ENCODE peak calls at places on chromosomes 3 and 15, in four cellular contexts. O is fibroblast of villous mesenchyme, K is cardiac fibroblast, T is gastrocnemius medialis. X is an unnamed sample.

GRCh38 chr3:136932518-136932917 is 25.3 kb upstream of the IL20RB start:
- DNase-seq in O (peak), K (peak), T (no peak), X (no peak)

GRCh38 chr15:75840659-75841058 is 2.6 kb upstream of the UBE2Q2 start:
- DNase-seq in O (peak), K (peak), T (peak), X (no peak)

GRCh38 chr3:138038725-138039462 is 28.9 kb downstream of the CLDN18 start:
- DNase-seq in O (no peak), K (no peak), T (no peak), X (no peak)

GRCh38 chr3:58994746-58995330 is 55.0 kb downstream of the CFAP20DC start:
- DNase-seq in O (peak), K (peak), T (no peak), X (peak)

GRCh38 chr3:7086417-7086816 is 225.5 kb downstream of the GRM7 start:
- DNase-seq in O (no peak), K (no peak), T (no peak), X (no peak)

GRCh38 chr3:186209810-186210752 is 101.2 kb upstream of the ETV5 start:
- DNase-seq in O (peak), K (peak), T (peak), X (peak)

GRCh38 chr3:57397175-57398026 is 104.9 kb upstream of the ASB14 start:
- DNase-seq in O (peak), K (peak), T (peak), X (peak)

GRCh38 chr3:134527037-134527436 is 41.2 kb downstream of the CEP63 start:
- DNase-seq in O (no peak), K (peak), T (no peak), X (peak)

GRCh38 chr15:65410036-65410435 is 12.7 kb downstream of the IGDCC4 start:
- DNase-seq in O (no peak), K (no peak), T (no peak), X (no peak)

GRCh38 chr3:81352867-81353266 is 408.6 kb downstream of the GBE1 start:
- DNase-seq in O (peak), K (peak), T (no peak), X (no peak)

GRCh38 chr15:85179700-85180099 is 198.0 kb downstream of the PDE8A start:
- DNase-seq in O (no peak), K (no peak), T (no peak), X (no peak)

GRCh38 chr3:1007890-1008289 is 84.9 kb upstream of the CNTN6 start:
- DNase-seq in O (peak), K (peak), T (no peak), X (no peak)

GRCh38 chr3:34009480-34009844 is 211.0 kb downstream of the PDCD6IP start:
- DNase-seq in O (peak), K (peak), T (no peak), X (no peak)

GRCh38 chr15:60788514-60789091 is 309.7 kb upstream of the ICE2 start:
- DNase-seq in O (no peak), K (no peak), T (no peak), X (no peak)

GRCh38 chr3:11568503-11569155 is 75.1 kb downstream of the VGLL4 start:
- DNase-seq in O (peak), K (peak), T (peak), X (no peak)

GRCh38 chr3:105430460-105430859 is 63.8 kb downstream of the ALCAM start:
- DNase-seq in O (no peak), K (no peak), T (no peak), X (no peak)

GRCh38 chr3:132783152-132783551 is 60.9 kb upstream of the NPHP3 start:
- DNase-seq in O (no peak), K (peak), T (no peak), X (no peak)

GRCh38 chr3:115100806-115101205 is 46.3 kb downstream of the ZBTB20 start:
- DNase-seq in O (no peak), K (no peak), T (no peak), X (no peak)

GRCh38 chr3:115095236-115095635 is 51.9 kb downstream of the ZBTB20 start:
- DNase-seq in O (no peak), K (no peak), T (no peak), X (no peak)

GRCh38 chr3:115098354-115099073 is 48.6 kb downstream of the ZBTB20 start:
- DNase-seq in O (no peak), K (no peak), T (no peak), X (no peak)

GRCh38 chr3:115099115-115099884 is 47.8 kb downstream of the ZBTB20 start:
- DNase-seq in O (no peak), K (peak), T (no peak), X (no peak)

GRCh38 chr3:115100172-115100571 is 46.9 kb downstream of the ZBTB20 start:
- DNase-seq in O (peak), K (peak), T (no peak), X (no peak)
- TF ChIP-seq CTCF in O (no peak), K (no peak), T (no peak), X (no peak)

GRCh38 chr3:50246517-50246954 is 10.5 kb downstream of the GNAI2 start:
- DNase-seq in O (peak), K (peak), T (no peak), X (peak)
- TF ChIP-seq CTCF in O (no peak), K (no peak), T (peak), X (no peak)

GRCh38 chr3:37745079-37745478 is 116.6 kb upstream of the CTDSPL start:
- DNase-seq in O (no peak), K (no peak), T (no peak), X (no peak)

GRCh38 chr3:37743974-37744373 is 117.7 kb upstream of the CTDSPL start:
- DNase-seq in O (no peak), K (no peak), T (no peak), X (no peak)

GRCh38 chr3:37742121-37742520 is 119.6 kb upstream of the CTDSPL start:
- DNase-seq in O (no peak), K (no peak), T (no peak), X (no peak)

GRCh38 chr3:37742574-37743212 is 119.0 kb upstream of the CTDSPL start:
- DNase-seq in O (no peak), K (no peak), T (no peak), X (no peak)

GRCh38 chr3:37745921-37746320 is 115.8 kb upstream of the CTDSPL start:
- DNase-seq in O (no peak), K (no peak), T (no peak), X (no peak)
- TF ChIP-seq CTCF in O (no peak), K (no peak), T (no peak), X (no peak)

DNA sequence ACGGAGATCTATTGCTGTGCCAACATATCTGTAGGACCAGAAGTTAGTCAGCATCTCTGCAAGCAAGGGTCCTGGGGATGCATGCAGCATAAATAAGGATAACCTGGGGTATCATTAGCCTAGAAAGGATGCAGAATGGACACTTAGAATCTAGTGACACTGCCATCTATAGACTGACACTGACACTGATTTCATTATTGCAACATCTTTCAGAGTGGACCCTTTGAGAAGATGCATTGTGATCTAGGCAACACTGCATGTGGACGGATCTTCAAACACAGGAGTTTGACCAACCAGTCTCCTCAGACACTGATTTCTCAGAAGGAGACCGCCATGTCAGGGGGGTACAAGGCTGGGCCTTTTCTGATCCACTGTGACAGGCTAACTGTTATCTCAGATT is 52.4 kb downstream of the SCN10A start:
- DNase-seq in O (no peak), K (no peak), T (no peak), X (no peak)
- TF ChIP-seq CTCF in O (no peak), K (no peak), T (no peak), X (no peak)

GRCh38 chr15:52181938-52182780 is 9.0 kb downstream of the GNB5 start:
- DNase-seq in O (no peak), K (no peak), T (no peak), X (no peak)

GRCh38 chr15:52179278-52180195 is 11.7 kb downstream of the GNB5 start:
- DNase-seq in O (peak), K (peak), T (peak), X (peak)

GRCh38 chr15:52180851-52181450 is 10.2 kb downstream of the GNB5 start:
- DNase-seq in O (no peak), K (no peak), T (no peak), X (no peak)

GRCh38 chr15:52178765-52179164 is 12.4 kb downstream of the GNB5 start:
- DNase-seq in O (no peak), K (peak), T (no peak), X (no peak)

DNA sequence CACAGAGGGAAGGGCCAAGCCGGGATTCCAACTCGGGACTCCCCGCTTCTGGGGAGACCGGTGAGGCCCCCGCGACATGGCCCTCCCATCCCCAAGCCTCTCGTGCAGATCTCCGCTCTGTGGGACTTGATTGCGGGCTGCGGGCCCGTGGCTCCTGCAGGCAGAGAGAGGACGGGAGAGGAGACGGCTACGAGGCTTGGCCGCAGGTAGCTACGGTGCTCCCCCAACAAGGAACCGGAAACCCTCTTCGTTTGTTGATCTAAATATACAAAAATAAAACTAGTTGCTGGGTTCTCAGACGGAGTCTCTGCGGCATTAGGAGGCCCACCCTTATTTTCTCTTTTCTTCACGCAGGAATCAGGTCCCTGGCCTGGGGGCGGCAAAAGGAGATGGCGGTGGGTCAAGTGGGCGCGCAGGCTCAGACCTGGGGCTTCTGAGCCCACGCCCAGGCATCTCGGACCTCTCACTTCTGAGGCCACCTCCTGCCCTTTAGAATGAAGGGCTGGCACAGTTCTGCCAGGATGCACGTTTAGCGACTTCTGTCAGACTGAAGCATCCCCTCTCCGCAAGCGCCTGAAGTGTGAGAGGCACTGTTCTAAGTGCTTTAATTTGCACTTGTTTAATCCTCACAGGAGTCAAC is 10.9 kb downstream of the GNB5 start:
- DNase-seq in O (no peak), K (no peak), T (no peak), X (peak)
- TF ChIP-seq CTCF in O (no peak), K (no peak), T (no peak), X (no peak)

GRCh38 chr15:67079361-67079760 is 14.0 kb downstream of the SMAD3 start:
- DNase-seq in O (no peak), K (no peak), T (no peak), X (no peak)

GRCh38 chr15:67077641-67078215 is 12.3 kb downstream of the SMAD3 start:
- DNase-seq in O (no peak), K (no peak), T (peak), X (no peak)

GRCh38 chr15:67072951-67073350 is 7.5 kb downstream of the SMAD3 start:
- DNase-seq in O (peak), K (no peak), T (no peak), X (no peak)

GRCh38 chr15:67074886-67075229 is 9.5 kb downstream of the SMAD3 start:
- DNase-seq in O (no peak), K (peak), T (no peak), X (no peak)

GRCh38 chr15:67076147-67076843 is 10.9 kb downstream of the SMAD3 start:
- DNase-seq in O (peak), K (peak), T (no peak), X (peak)
- TF ChIP-seq CTCF in O (no peak), K (no peak), T (no peak), X (no peak)

X was measured in GM13976.